ENCODE peak calls at places on chromosomes 3 and 15, in six cellular contexts. O, I, Z, S, E and U are unnamed samples.

GRCh38 chr15:55742927-55743614 is at the start of gene PRTG:
- DNase-seq in E (peak), Z (peak), S (peak), O (peak), I (peak), U (no peak)

GRCh38 chr3:62686486-62686885 is 188.7 kb downstream of the CADPS start:
- DNase-seq in O (no peak), Z (no peak), S (no peak), E (no peak), I (no peak), U (no peak)

GRCh38 chr3:39025222-39025970 is 26.3 kb downstream of the SCN11A start:
- DNase-seq in E (no peak), I (no peak), S (no peak), Z (no peak), O (no peak), U (no peak)

GRCh38 chr3:149501524-149501923 is 27.0 kb downstream of the TM4SF4 start:
- DNase-seq in Z (no peak), O (no peak), S (peak), E (no peak), I (no peak), U (no peak)

GRCh38 chr3:102174312-102174712 is 260.5 kb upstream of the ZPLD1 start:
- DNase-seq in Z (no peak), O (no peak), E (no peak), I (no peak), S (peak), U (no peak)

GRCh38 chr3:83523470-83524073 is 1435.2 kb upstream of the CADM2 start:
- DNase-seq in S (peak), Z (peak), E (peak), I (peak), O (peak), U (peak)

GRCh38 chr3:179768080-179768479 is 115.2 kb downstream of the USP13 start:
- DNase-seq in E (peak), S (peak), I (peak), Z (no peak), O (peak), U (no peak)

GRCh38 chr15:67225336-67225735 is 29.1 kb downstream of the AAGAB start:
- DNase-seq in Z (no peak), I (no peak), E (no peak), O (no peak), S (no peak), U (no peak)

GRCh38 chr3:149879872-149880271 is 66.9 kb downstream of the RNF13 start:
- DNase-seq in S (peak), Z (peak), I (peak), E (peak), O (peak), U (peak)

GRCh38 chr15:69035205-69035917 is 20.9 kb downstream of the NOX5 start:
- DNase-seq in E (peak), I (peak), S (peak), Z (peak), O (peak), U (peak)

GRCh38 chr3:46811615-46812236 is 51.5 kb downstream of the MYL3 start:
- DNase-seq in Z (no peak), O (peak), S (no peak), I (no peak), E (peak), U (peak)

GRCh38 chr3:185332026-185332735 is 30.8 kb upstream of the MAP3K13 start:
- DNase-seq in S (peak), O (no peak), Z (peak), I (no peak), E (no peak), U (no peak)

GRCh38 chr3:155101398-155101797 is 21.3 kb downstream of the MME start:
- DNase-seq in O (peak), Z (no peak), S (no peak), E (no peak), I (no peak), U (no peak)

GRCh38 chr3:45906681-45907220 is 20.4 kb downstream of the CCR9 start:
- DNase-seq in Z (peak), S (peak), O (peak), I (no peak), E (peak), U (no peak)

GRCh38 chr3:18812316-18812715 is 336.0 kb upstream of the KCNH8 start:
- DNase-seq in O (no peak), Z (no peak), I (no peak), S (no peak), E (no peak), U (no peak)

GRCh38 chr3:10286596-10287295 is 6.0 kb downstream of the GHRL start:
- DNase-seq in O (no peak), E (no peak), I (peak), Z (peak), S (peak), U (peak)

GRCh38 chr3:47577583-47578118 is 1.0 kb downstream of the CSPG5 start:
- DNase-seq in S (peak), Z (no peak), I (no peak), E (no peak), O (no peak), U (peak)

GRCh38 chr3:183698760-183699159 is 1.2 kb downstream of the YEATS2 start:
- DNase-seq in S (peak), E (no peak), Z (no peak), I (no peak), O (peak), U (no peak)

GRCh38 chr3:161177996-161178395 is 43.1 kb upstream of the NMD3 start:
- DNase-seq in S (no peak), E (no peak), O (no peak), Z (no peak), I (no peak), U (no peak)

GRCh38 chr3:11944052-11944673 is 60.0 kb upstream of the SYN2 start:
- DNase-seq in I (peak), S (peak), E (peak), Z (peak), O (peak), U (peak)

GRCh38 chr3:100900671-100901070 is 92.5 kb downstream of the ABI3BP start:
- DNase-seq in O (no peak), Z (no peak), I (no peak), E (no peak), S (peak), U (no peak)

GRCh38 chr3:132134611-132135010 is 99.8 kb upstream of the CPNE4 start:
- DNase-seq in O (no peak), S (peak), E (no peak), Z (no peak), I (no peak), U (no peak)

GRCh38 chr3:41331023-41331422 is 131.7 kb downstream of the CTNNB1 start:
- DNase-seq in O (no peak), Z (no peak), S (no peak), E (no peak), I (no peak), U (no peak)

GRCh38 chr3:140686128-140686527 is 8.3 kb downstream of the TRIM42 start:
- DNase-seq in E (no peak), I (no peak), Z (no peak), O (no peak), S (no peak), U (no peak)

GRCh38 chr3:140682586-140682985 is 4.7 kb downstream of the TRIM42 start:
- DNase-seq in Z (no peak), O (no peak), S (no peak), I (no peak), E (no peak), U (no peak)

GRCh38 chr3:140686948-140687347 is 9.1 kb downstream of the TRIM42 start:
- DNase-seq in S (no peak), O (no peak), I (no peak), Z (no peak), E (no peak), U (no peak)
- TF ChIP-seq JUN in S (no peak), O (no peak), I (no peak), Z (no peak), E (no peak), U (no peak)

DNA sequence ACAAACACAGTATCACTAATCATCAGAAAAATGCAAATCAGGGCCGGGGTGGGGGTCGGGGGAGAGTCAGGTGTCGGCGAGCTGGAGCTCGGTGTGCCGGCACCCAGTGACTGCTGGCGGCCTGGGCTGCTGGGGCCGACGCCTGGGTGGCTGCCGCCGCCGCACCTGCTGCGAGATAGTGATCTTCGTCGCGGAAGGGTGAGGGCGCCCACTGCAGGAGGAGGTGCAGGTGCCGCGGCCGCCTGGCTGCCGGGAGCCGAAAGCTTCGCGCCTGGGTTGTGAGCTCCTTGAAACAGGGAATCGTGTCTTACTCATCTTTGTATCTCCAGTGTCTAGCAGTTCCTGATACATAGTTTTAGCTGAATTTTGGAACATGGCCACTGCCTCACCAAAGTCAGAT is 64.0 kb upstream of the CPOX start:
- DNase-seq in E (peak), Z (no peak), S (no peak), I (peak), O (peak), U (peak)
- TF ChIP-seq JUN in E (no peak), Z (no peak), S (no peak), I (no peak), O (no peak), U (no peak)

GRCh38 chr15:81071130-81071529 is 62.9 kb upstream of the CFAP161 start:
- DNase-seq in E (no peak), I (no peak), Z (no peak), O (no peak), S (peak), U (no peak)
- TF ChIP-seq JUN in E (no peak), I (no peak), Z (no peak), O (no peak), S (no peak), U (no peak)

DNA sequence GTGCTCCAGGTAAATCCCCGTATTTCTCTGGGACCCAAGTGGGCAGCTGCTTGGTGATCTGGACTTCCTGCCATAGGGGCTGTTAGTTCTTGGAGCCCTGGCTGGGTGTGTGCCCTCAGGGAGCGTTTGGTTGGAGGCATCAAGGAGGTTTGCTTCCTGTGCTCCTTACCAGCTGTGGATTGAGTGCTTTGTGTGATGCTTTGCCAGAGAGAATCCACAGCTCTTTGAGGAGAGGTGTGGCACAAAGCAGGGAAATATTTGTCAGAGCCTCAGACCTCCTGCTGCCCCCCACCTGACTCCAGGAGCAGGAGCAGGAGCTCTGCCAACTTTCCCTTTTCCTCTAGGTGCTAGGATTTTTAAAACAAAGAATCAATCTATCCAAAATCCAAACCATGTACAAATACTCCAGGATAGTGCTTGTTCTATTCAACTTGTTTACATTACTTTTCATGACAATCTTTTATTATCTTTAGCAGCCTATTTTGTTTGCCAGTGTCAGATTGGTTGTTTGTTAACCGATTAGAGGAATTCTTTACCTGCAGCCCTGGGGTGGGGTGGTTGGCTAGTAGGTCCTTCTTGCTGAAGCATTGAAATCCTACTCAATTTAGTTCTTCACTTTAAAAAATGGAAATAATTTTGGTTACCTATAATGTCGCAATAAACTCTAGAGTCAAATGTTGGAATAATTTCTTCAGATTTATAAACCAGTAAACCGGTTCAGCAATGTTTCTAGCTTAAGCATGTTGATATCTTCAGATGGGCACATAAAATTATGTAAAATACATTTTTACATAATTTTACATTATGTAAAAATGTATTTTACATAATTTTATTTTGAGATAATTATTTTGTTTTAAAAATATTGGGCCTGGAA is 2.5 kb downstream of the CTDSPL start:
- DNase-seq in O (no peak), E (no peak), S (no peak), Z (peak), I (no peak), U (peak)
- TF ChIP-seq JUN in O (no peak), E (no peak), S (no peak), Z (no peak), I (no peak), U (no peak)

GRCh38 chr15:54580643-54581042 is 602.4 kb downstream of the UNC13C start:
- DNase-seq in O (no peak), E (no peak), I (no peak), Z (no peak), S (no peak), U (no peak)
- TF ChIP-seq JUN in O (no peak), E (no peak), I (no peak), Z (no peak), S (no peak), U (no peak)

GRCh38 chr3:182631183-182632076 is 161.9 kb upstream of the ATP11B start:
- DNase-seq in Z (no peak), I (no peak), O (no peak), S (no peak), E (no peak), U (no peak)
- TF ChIP-seq JUN in Z (no peak), I (no peak), O (no peak), S (no peak), E (no peak), U (no peak)

DNA sequence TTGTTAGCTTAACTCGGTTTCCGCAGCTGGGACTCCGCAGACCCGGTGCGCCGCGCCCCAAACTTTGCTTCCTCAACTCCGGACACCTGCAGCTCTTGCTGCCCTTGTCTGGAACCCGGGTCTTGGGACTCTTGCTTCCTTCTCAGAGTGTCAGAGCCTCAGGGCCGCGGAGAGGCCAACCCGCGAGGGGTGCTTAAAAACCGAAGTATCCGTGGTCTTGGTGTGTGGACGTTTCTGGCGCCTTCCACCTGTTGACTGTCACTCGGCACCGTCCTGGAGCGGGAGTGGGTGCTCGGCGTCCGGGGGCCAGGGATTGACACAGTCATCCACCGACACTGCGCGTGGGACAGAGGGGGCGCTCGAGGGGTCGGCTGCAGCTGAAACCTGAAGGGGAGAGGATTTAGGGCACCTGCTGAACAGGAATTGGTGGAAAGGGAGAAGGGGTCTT is 386 bp downstream of the SQOR start:
- DNase-seq in I (peak), O (peak), S (no peak), E (peak), Z (peak), U (no peak)
- TF ChIP-seq JUN in I (no peak), O (no peak), S (no peak), E (no peak), Z (no peak), U (no peak)